ENCODE peak calls at places on chromosomes 16 and 17, in ten cellular contexts. X is pancreas; U is uterus; M is GM23248; T is dorsolateral prefrontal cortex; H is H1; B is CD8-positive, alpha-beta T cell; S is naive thymus-derived CD4-positive, alpha-beta T cell; L is tibial artery; P is heart right ventricle. G is an unnamed sample.

GRCh38 chr17:73801455-73802100 is 157.3 kb upstream of the SDK2 start:
- DNase-seq in B (no peak), L (no peak), M (no peak), U (no peak), S (no peak), T (no peak), H (no peak), P (no peak), X (no peak), G (peak; percentile 83)

GRCh38 chr17:34301986-34302385 is 16.4 kb downstream of the CCL11 start:
- DNase-seq in U (no peak), S (no peak), H (no peak), M (peak; percentile 61), B (no peak), L (no peak), T (no peak), P (no peak), X (no peak), G (no peak)

GRCh38 chr17:81125573-81126081 is 39.7 kb upstream of the PVALEF start:
- DNase-seq in P (no peak), U (no peak), H (no peak), M (peak; percentile 52), T (no peak), B (no peak), S (no peak), L (no peak), X (no peak), G (no peak)

GRCh38 chr16:57735755-57736418 is at the start of gene KATNB1:
- DNase-seq in U (no peak), H (no peak), X (no peak), L (no peak), M (no peak), T (no peak), P (no peak), B (no peak), S (no peak), G (no peak)

GRCh38 chr17:58666858-58667267 is 25.0 kb downstream of the TEX14 start:
- DNase-seq in P (peak; percentile 87), H (no peak), S (peak; percentile 23), U (peak; percentile 44), L (peak; percentile 69), T (peak; percentile 32), B (peak; percentile 25), M (no peak), X (peak; percentile 69), G (peak; percentile 69)

GRCh38 chr16:80105160-80105559 is 435.6 kb upstream of the DYNLRB2 start:
- DNase-seq in X (no peak), H (no peak), S (no peak), U (no peak), B (no peak), L (no peak), P (no peak), T (no peak), M (peak; percentile 70), G (no peak)

GRCh38 chr17:81490599-81490992 is 22.0 kb downstream of the ACTG1 start:
- DNase-seq in X (no peak), U (no peak), M (no peak), P (no peak), S (no peak), B (no peak), T (no peak), L (no peak), H (no peak), G (no peak)

GRCh38 chr16:4968879-4969278 is 10.7 kb downstream of the SEC14L5 start:
- DNase-seq in L (no peak), M (no peak), P (no peak), B (no peak), X (no peak), U (no peak), H (no peak), T (no peak), S (no peak), G (no peak)

GRCh38 chr16:75198135-75198600 is 8.8 kb downstream of the CTRB2 start:
- DNase-seq in T (peak; percentile 23), X (peak; percentile 66), B (no peak), U (no peak), L (no peak), S (no peak), H (no peak), P (no peak), M (peak; percentile 67), G (no peak)

GRCh38 chr16:67431077-67431804 is at the start of gene HSD11B2:
- DNase-seq in X (peak; percentile 82), L (no peak), S (no peak), T (no peak), M (peak; percentile 85), B (no peak), P (no peak), U (peak; percentile 52), H (peak; percentile 78), G (peak; percentile 77)

GRCh38 chr17:82037113-82037888 is at the start of gene DCXR:
- DNase-seq in T (peak; percentile 98), L (peak; percentile 99), U (peak; percentile 97), M (peak; percentile 97), P (peak; percentile 97), B (peak; percentile 95), H (peak; percentile 97), S (peak; percentile 87), X (peak; percentile 96), G (peak; percentile 98)

GRCh38 chr16:25014500-25015147 is 545 bp downstream of the ARHGAP17 start:
- DNase-seq in U (peak; percentile 50), L (peak; percentile 52), T (peak; percentile 74), P (peak; percentile 61), B (peak; percentile 23), X (peak; percentile 55), S (peak; percentile 17), H (peak; percentile 73), M (peak; percentile 75), G (peak; percentile 78)

GRCh38 chr17:66971730-66972441 is 7.4 kb downstream of the CACNG4 start:
- DNase-seq in T (no peak), X (no peak), S (no peak), H (no peak), M (no peak), U (no peak), P (no peak), B (no peak), L (no peak), G (no peak)

GRCh38 chr17:45974916-45975630 is 24.0 kb upstream of the STH start:
- DNase-seq in L (no peak), X (no peak), U (no peak), P (no peak), S (no peak), B (no peak), H (no peak), M (no peak), T (no peak), G (no peak)

GRCh38 chr16:57480127-57480753 is 6.1 kb downstream of the DOK4 start:
- DNase-seq in X (peak; percentile 79), H (no peak), M (peak; percentile 74), L (peak; percentile 60), P (no peak), U (peak; percentile 56), T (no peak), B (no peak), S (no peak), G (peak; percentile 83)

GRCh38 chr17:67280279-67280678 is 35.3 kb upstream of the HELZ start:
- DNase-seq in H (no peak), U (no peak), X (no peak), T (no peak), P (peak; percentile 32), M (no peak), S (no peak), L (no peak), B (no peak), G (peak; percentile 88)

GRCh38 chr16:54928421-54929089 is 2.1 kb upstream of the IRX5 start:
- DNase-seq in B (no peak), H (peak; percentile 55), S (peak; percentile 33), U (peak; percentile 55), L (peak; percentile 69), P (peak; percentile 77), T (no peak), X (peak; percentile 67), M (peak; percentile 83), G (peak; percentile 71)
- H3K27ac ChIP-seq in B (no peak overlapping the region), H (no peak overlapping the region), S (no peak overlapping the region), U (peak overlapping the region; percentile 78), L (peak overlapping the region; percentile 94), P (peak overlapping the region; percentile 74), T (no peak overlapping the region), X (no peak overlapping the region), M (peak overlapping the region; percentile 96), G (no peak overlapping the region)

DNA sequence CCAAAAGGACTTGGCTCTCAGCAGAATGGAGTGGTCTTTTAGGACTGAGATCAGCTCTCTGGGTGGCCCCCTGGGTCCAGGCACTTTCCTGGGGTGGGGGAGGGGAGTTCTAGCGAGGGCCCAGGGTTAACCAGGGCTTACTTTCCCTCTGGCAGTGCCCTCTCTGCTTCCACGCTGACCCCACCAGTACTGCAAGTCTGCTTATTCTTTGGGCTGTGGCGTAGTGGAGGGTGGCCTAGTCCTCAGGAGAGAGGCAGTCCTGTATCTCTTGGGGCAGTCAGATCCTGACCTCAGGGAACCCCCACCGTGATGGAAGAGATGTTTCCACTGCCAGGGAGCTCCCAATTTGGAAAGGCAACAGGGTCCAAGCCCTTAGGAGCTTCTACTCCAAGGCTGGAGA is 79.4 kb downstream of the CCDC182 start:
- DNase-seq in H (no peak), T (peak; percentile 18), P (no peak), B (no peak), M (no peak), U (peak; percentile 8), S (no peak), X (no peak), L (no peak), G (peak; percentile 16)
- H3K27ac ChIP-seq in H (no peak overlapping the region), T (peak overlapping the region; percentile 91), P (no peak overlapping the region), B (no peak overlapping the region), M (no peak overlapping the region), U (no peak overlapping the region), S (no peak overlapping the region), X (no peak overlapping the region), L (no peak overlapping the region), G (no peak overlapping the region)

GRCh38 chr16:10878644-10879498 is 1.9 kb downstream of the CIITA start:
- DNase-seq in M (peak; percentile 69), L (peak; percentile 61), U (peak; percentile 30), H (peak; percentile 56), X (no peak), T (no peak), B (no peak), P (no peak), S (no peak), G (peak; percentile 79)
- H3K27ac ChIP-seq in M (no peak overlapping the region), L (no peak overlapping the region), U (peak overlapping the region; percentile 14), H (no peak overlapping the region), X (no peak overlapping the region), T (no peak overlapping the region), B (no peak overlapping the region), P (peak overlapping the region; percentile 46), S (no peak overlapping the region), G (peak overlapping the region; percentile 6)

DNA sequence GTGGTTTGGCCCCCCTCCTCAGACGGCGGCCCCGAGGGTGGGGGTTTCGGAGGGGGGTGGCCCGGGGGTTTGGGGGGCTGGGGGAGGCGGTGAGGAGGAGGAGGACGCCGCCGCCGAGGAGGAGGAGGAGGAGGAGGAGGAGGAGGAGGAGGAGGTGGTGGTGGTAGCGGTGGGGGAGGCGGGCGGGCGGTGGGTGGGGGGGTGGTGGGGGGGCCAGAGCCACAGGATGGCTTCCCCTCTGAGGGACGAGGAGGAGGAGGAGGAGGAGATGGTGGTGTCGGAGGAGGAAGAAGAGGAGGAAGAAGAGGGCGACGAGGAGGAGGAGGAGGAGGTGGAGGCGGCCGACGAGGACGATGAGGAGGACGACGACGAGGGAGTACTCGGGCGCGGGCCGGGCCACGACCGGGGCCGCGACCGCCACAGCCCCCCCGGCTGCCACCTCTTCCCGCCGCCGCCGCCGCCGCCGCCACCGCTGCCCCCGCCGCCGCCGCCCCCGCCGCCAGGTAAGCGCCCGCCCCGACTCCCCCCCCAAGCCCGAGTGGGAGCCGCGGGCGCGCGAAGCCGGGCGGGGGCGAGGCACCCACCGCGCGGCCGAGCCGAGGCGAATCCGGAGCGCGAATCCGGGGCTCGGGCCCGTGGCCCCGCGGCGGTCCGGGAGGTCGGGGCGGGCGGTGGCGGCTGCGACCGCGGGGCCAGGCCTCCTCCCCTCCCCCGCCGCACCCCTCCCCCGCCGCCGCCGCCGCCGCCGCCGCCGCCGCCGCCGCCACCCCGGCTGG is 3.8 kb upstream of the CHD3 start:
- DNase-seq in L (no peak), H (no peak), U (no peak), S (peak; percentile 39), M (peak; percentile 43), P (no peak), X (no peak), B (peak; percentile 37), T (no peak), G (no peak)
- H3K27ac ChIP-seq in L (peak overlapping the region; percentile 80), H (no peak overlapping the region), U (peak overlapping the region; percentile 98), S (peak overlapping the region; percentile 91), M (peak overlapping the region; percentile 90), P (peak overlapping the region; percentile 6), X (no peak overlapping the region), B (no peak overlapping the region), T (peak overlapping the region; percentile 94), G (peak overlapping the region; percentile 82)

G was measured in right lobe of liver.